ENCODE peak calls at places on chromosomes 6 and 20, in four cellular contexts. One of them, this sample, is unnamed.
A peak's percentile ranks its signal among the peaks of the same experiment; 100 is the strongest.

GRCh38 chr20:38034108-38034649 is 633 bp downstream of the RPRD1B start:
- DNase-seq in neural progenitor cell: no peak
- DNase-seq in lower lobe of right lung: no peak
- DNase-seq in mesenchymal stem cell: no peak
- DNase-seq in this sample: no peak

GRCh38 chr6:3356056-3356823 is 97.5 kb downstream of the PSMG4 start:
- DNase-seq in neural progenitor cell: peak; percentile 92
- DNase-seq in lower lobe of right lung: peak; percentile 79
- DNase-seq in mesenchymal stem cell: peak; percentile 71
- DNase-seq in this sample: peak; percentile 81

GRCh38 chr6:125984311-125984710 is 2.0 kb upstream of the TRMT11 start:
- DNase-seq in neural progenitor cell: no peak
- DNase-seq in lower lobe of right lung: no peak
- DNase-seq in mesenchymal stem cell: peak; percentile 60
- DNase-seq in this sample: no peak

GRCh38 chr6:113313841-113314240 is 543.3 kb upstream of the MARCKS start:
- DNase-seq in neural progenitor cell: no peak
- DNase-seq in lower lobe of right lung: no peak
- DNase-seq in mesenchymal stem cell: no peak
- DNase-seq in this sample: no peak

GRCh38 chr6:151959086-151959485 is 151.6 kb downstream of the ESR1 start:
- DNase-seq in neural progenitor cell: no peak
- DNase-seq in lower lobe of right lung: no peak
- DNase-seq in mesenchymal stem cell: no peak
- DNase-seq in this sample: no peak

GRCh38 chr6:96234476-96234875 is 218.7 kb downstream of the FUT9 start:
- DNase-seq in neural progenitor cell: no peak
- DNase-seq in lower lobe of right lung: no peak
- DNase-seq in mesenchymal stem cell: no peak
- DNase-seq in this sample: no peak

GRCh38 chr20:63081351-63081750 is 74.6 kb upstream of the BHLHE23 start:
- DNase-seq in neural progenitor cell: no peak
- DNase-seq in lower lobe of right lung: peak; percentile 13
- DNase-seq in mesenchymal stem cell: no peak
- DNase-seq in this sample: no peak

GRCh38 chr20:48008850-48009535 is 223.7 kb upstream of the SULF2 start:
- DNase-seq in neural progenitor cell: no peak
- DNase-seq in lower lobe of right lung: no peak
- DNase-seq in mesenchymal stem cell: no peak
- DNase-seq in this sample: no peak

GRCh38 chr20:49766979-49767419 is 45.6 kb upstream of the SLC9A8 start:
- DNase-seq in neural progenitor cell: no peak
- DNase-seq in lower lobe of right lung: no peak
- DNase-seq in mesenchymal stem cell: no peak
- DNase-seq in this sample: no peak

GRCh38 chr6:52522655-52523054 is 54.2 kb downstream of the TRAM2 start:
- DNase-seq in neural progenitor cell: no peak
- DNase-seq in lower lobe of right lung: no peak
- DNase-seq in mesenchymal stem cell: peak; percentile 58
- DNase-seq in this sample: no peak

GRCh38 chr6:116210750-116211425 is 43.0 kb downstream of the TSPYL4 start:
- DNase-seq in neural progenitor cell: no peak
- DNase-seq in lower lobe of right lung: no peak
- DNase-seq in mesenchymal stem cell: no peak
- DNase-seq in this sample: peak; percentile 49

GRCh38 chr6:15620616-15621015 is 42.2 kb downstream of the DTNBP1 start:
- DNase-seq in neural progenitor cell: peak; percentile 33
- DNase-seq in lower lobe of right lung: no peak
- DNase-seq in mesenchymal stem cell: no peak
- DNase-seq in this sample: no peak

GRCh38 chr6:46118836-46119235 is 11.0 kb upstream of the ENPP4 start:
- DNase-seq in neural progenitor cell: no peak
- DNase-seq in lower lobe of right lung: no peak
- DNase-seq in mesenchymal stem cell: no peak
- DNase-seq in this sample: no peak

GRCh38 chr6:85300581-85300980 is 149.3 kb upstream of the NT5E start:
- DNase-seq in neural progenitor cell: no peak
- DNase-seq in lower lobe of right lung: no peak
- DNase-seq in mesenchymal stem cell: no peak
- DNase-seq in this sample: no peak

GRCh38 chr20:60892095-60892813 is 359.8 kb upstream of the CDH4 start:
- DNase-seq in neural progenitor cell: no peak
- DNase-seq in lower lobe of right lung: no peak
- DNase-seq in mesenchymal stem cell: no peak
- DNase-seq in this sample: no peak

GRCh38 chr6:82704048-82704447 is 340.4 kb downstream of the TPBG start:
- DNase-seq in neural progenitor cell: no peak
- DNase-seq in lower lobe of right lung: no peak
- DNase-seq in mesenchymal stem cell: no peak
- DNase-seq in this sample: no peak

GRCh38 chr6:68497927-68498326 is 137.2 kb upstream of the ADGRB3 start:
- DNase-seq in neural progenitor cell: no peak
- DNase-seq in lower lobe of right lung: no peak
- DNase-seq in mesenchymal stem cell: no peak
- DNase-seq in this sample: no peak

GRCh38 chr6:124010574-124010973 is 206.9 kb downstream of the NKAIN2 start:
- DNase-seq in neural progenitor cell: no peak
- DNase-seq in lower lobe of right lung: no peak
- DNase-seq in mesenchymal stem cell: no peak
- DNase-seq in this sample: no peak

GRCh38 chr6:97049254-97050004 is 124.9 kb downstream of the KLHL32 start:
- DNase-seq in neural progenitor cell: no peak
- DNase-seq in lower lobe of right lung: no peak
- DNase-seq in mesenchymal stem cell: no peak
- DNase-seq in this sample: no peak

GRCh38 chr6:26536571-26537159 is 1.5 kb upstream of the HMGN4 start:
- DNase-seq in neural progenitor cell: peak; percentile 58
- DNase-seq in lower lobe of right lung: no peak
- DNase-seq in mesenchymal stem cell: peak; percentile 82
- DNase-seq in this sample: no peak

GRCh38 chr6:122798099-122798641 is 9.1 kb downstream of the SMPDL3A start:
- DNase-seq in neural progenitor cell: no peak
- DNase-seq in lower lobe of right lung: no peak
- DNase-seq in mesenchymal stem cell: peak; percentile 71
- DNase-seq in this sample: no peak

GRCh38 chr20:834151-834747 is 734 bp downstream of the FAM110A start:
- DNase-seq in neural progenitor cell: peak; percentile 31
- DNase-seq in lower lobe of right lung: no peak
- DNase-seq in mesenchymal stem cell: no peak
- DNase-seq in this sample: peak; percentile 39

GRCh38 chr6:14671261-14671681 is 553.7 kb downstream of the CD83 start:
- DNase-seq in neural progenitor cell: no peak
- DNase-seq in lower lobe of right lung: no peak
- DNase-seq in mesenchymal stem cell: peak; percentile 56
- DNase-seq in this sample: peak; percentile 35

DNA sequence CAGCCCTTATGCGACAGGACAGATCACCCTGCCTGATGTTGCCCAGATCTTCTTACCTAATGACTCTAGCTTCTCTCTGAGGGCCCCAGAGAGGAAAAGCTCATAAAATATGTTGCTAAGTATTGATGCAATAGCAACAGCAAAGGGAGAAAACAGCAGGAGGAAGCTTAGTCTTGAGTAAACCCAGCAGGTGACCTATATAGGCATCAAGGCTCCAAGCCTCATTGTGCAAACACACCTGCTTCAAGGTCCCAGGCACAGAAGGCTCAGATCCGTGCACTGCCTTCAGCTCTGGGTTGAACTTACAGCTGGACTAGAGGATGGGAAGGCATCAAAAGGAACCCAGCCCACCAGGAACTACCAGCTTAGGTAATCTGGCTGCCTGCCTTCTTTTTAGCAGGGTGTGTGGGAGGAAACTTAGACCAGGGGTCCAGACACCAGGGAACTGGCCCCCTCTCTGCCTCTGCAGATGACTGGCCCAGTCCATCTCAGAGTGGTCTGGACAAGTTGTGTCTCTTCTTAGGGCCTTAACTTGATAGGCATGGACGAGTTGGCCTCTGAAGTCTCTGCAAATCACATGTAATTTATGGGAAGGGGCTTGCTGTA is 34.4 kb downstream of the TGM3 start:
- DNase-seq in neural progenitor cell: no peak
- DNase-seq in lower lobe of right lung: no peak
- DNase-seq in mesenchymal stem cell: no peak
- DNase-seq in this sample: no peak
- H3K27ac ChIP-seq in neural progenitor cell: no peak overlapping the region
- H3K27ac ChIP-seq in lower lobe of right lung: no peak overlapping the region
- H3K27ac ChIP-seq in mesenchymal stem cell: no peak overlapping the region
- H3K27ac ChIP-seq in this sample: no peak overlapping the region

DNA sequence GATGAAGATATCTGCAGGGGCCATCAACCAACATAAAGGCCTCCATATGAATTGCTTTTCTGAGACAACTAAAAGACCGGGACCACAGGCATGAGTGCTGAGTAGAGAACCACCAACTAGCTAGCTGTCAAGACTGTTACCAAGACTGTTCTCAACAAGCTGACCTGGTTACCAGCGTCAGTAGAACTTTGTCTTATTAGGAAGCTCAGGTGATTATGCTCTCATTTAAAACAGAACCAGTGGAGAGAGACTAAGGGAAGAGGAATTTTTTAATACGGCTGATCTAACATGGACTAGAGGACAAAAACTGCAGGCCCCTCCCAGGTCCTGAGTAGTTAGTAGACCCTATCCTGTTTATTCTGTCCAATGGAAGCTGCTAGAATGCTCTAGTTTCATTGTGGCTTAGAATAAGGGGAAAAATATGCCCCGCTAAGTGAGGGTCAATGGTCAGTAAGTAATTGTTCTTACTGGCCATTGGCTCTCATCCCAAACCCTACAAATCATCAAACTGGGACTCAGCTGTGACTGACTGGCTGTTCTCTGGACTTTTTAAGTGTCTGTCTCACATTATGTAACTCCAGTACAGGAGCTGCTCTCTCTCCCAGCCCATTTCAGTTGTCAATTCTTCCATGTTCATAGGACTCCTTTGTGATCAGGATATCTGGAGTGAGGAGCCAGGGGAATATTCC is 3.8 kb upstream of the DYNLRB1 start:
- DNase-seq in neural progenitor cell: no peak
- DNase-seq in lower lobe of right lung: no peak
- DNase-seq in mesenchymal stem cell: peak; percentile 43
- DNase-seq in this sample: no peak
- H3K27ac ChIP-seq in neural progenitor cell: peak overlapping the region; percentile 42
- H3K27ac ChIP-seq in lower lobe of right lung: peak overlapping the region; percentile 2
- H3K27ac ChIP-seq in mesenchymal stem cell: peak overlapping the region; percentile 82
- H3K27ac ChIP-seq in this sample: peak overlapping the region; percentile 39

DNA sequence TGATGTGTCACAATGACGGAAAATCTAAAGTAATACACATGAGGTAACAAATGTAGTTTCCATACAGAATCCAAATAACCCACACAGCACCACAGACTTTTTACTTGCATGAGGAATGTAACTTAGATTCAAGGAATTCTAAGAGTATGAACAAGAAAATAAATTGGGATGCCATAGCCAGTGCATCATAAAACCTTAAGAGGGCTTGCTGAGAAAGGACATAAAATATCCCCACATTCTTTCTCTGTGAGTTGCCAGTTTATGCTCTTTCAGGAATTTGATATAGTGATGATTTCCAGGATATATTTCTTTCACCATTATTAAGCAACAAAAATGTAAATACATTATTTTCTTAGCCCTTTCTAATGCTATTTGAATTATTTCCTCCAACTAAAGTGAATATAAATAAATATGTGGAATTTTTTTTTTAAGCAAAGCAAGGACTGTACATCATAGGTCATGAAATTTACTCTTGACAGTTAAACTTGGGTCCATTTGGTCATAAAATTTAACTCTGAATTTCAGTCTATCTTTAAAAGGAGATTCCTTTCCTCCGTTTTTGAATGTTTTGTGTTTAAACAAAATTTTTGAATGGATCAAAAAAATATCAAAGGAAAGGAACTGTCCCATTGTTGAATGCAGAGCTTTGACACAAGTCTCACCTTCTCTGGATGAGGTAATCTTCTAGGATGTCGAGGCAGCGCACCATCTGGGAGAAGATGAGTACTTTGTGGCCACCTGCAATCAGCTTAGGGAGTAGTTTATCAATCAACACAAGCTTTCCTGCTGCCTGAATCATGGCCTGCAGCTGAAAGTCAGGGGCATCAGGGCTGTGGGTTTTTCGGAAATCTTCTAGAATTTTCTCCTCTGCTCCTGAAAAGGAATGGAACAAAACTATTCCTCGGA is 116.3 kb upstream of the EMILIN3 start:
- DNase-seq in neural progenitor cell: no peak
- DNase-seq in lower lobe of right lung: no peak
- DNase-seq in mesenchymal stem cell: peak; percentile 58
- DNase-seq in this sample: no peak
- H3K27ac ChIP-seq in neural progenitor cell: no peak overlapping the region
- H3K27ac ChIP-seq in lower lobe of right lung: no peak overlapping the region
- H3K27ac ChIP-seq in mesenchymal stem cell: peak overlapping the region; percentile 95
- H3K27ac ChIP-seq in this sample: no peak overlapping the region

DNA sequence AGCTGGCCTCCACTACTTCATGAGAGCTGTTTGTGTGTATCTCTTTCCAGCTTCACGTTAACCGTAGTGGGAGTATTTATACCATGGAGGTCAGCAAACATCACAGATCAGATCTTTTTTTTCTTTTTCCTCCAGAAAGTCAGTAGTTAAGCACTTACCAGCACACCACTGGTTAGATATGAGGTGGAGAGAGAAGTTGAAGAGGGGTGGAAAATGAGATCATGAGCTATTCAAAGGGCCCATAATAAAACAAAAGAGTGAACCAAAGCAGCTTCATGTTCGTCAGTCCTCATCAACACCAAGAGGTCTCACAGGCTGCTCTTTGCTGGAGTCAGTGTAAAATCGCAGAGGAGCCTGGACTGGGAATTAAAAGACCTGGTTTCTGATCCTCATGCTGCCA is 125.1 kb upstream of the SGK1 start:
- DNase-seq in neural progenitor cell: no peak
- DNase-seq in lower lobe of right lung: no peak
- DNase-seq in mesenchymal stem cell: no peak
- DNase-seq in this sample: no peak
- H3K27ac ChIP-seq in neural progenitor cell: no peak overlapping the region
- H3K27ac ChIP-seq in lower lobe of right lung: no peak overlapping the region
- H3K27ac ChIP-seq in mesenchymal stem cell: no peak overlapping the region
- H3K27ac ChIP-seq in this sample: no peak overlapping the region

GRCh38 chr6:8845691-8846090 is 410.3 kb upstream of the SLC35B3 start:
- DNase-seq in neural progenitor cell: no peak
- DNase-seq in lower lobe of right lung: no peak
- DNase-seq in mesenchymal stem cell: no peak
- DNase-seq in this sample: no peak
- H3K27ac ChIP-seq in neural progenitor cell: no peak overlapping the region
- H3K27ac ChIP-seq in lower lobe of right lung: no peak overlapping the region
- H3K27ac ChIP-seq in mesenchymal stem cell: no peak overlapping the region
- H3K27ac ChIP-seq in this sample: no peak overlapping the region

GRCh38 chr6:132190815-132191175 is 210.5 kb downstream of the MOXD1 start:
- DNase-seq in neural progenitor cell: no peak
- DNase-seq in lower lobe of right lung: no peak
- DNase-seq in mesenchymal stem cell: peak; percentile 61
- DNase-seq in this sample: no peak

GRCh38 chr6:132192646-132193045 is 208.6 kb downstream of the MOXD1 start:
- DNase-seq in neural progenitor cell: no peak
- DNase-seq in lower lobe of right lung: no peak
- DNase-seq in mesenchymal stem cell: no peak
- DNase-seq in this sample: no peak

GRCh38 chr6:132188865-132189264 is 212.4 kb downstream of the MOXD1 start:
- DNase-seq in neural progenitor cell: no peak
- DNase-seq in lower lobe of right lung: no peak
- DNase-seq in mesenchymal stem cell: peak; percentile 66
- DNase-seq in this sample: no peak

GRCh38 chr6:132194529-132194928 is 206.7 kb downstream of the MOXD1 start:
- DNase-seq in neural progenitor cell: no peak
- DNase-seq in lower lobe of right lung: no peak
- DNase-seq in mesenchymal stem cell: no peak
- DNase-seq in this sample: no peak

GRCh38 chr6:132190097-132190814 is 211.0 kb downstream of the MOXD1 start:
- DNase-seq in neural progenitor cell: no peak
- DNase-seq in lower lobe of right lung: no peak
- DNase-seq in mesenchymal stem cell: peak; percentile 69
- DNase-seq in this sample: no peak
- H3K27ac ChIP-seq in neural progenitor cell: no peak overlapping the region
- H3K27ac ChIP-seq in lower lobe of right lung: no peak overlapping the region
- H3K27ac ChIP-seq in mesenchymal stem cell: peak overlapping the region; percentile 64
- H3K27ac ChIP-seq in this sample: no peak overlapping the region

GRCh38 chr20:4108495-4109306 is 93.3 kb upstream of the RNF24 start:
- DNase-seq in neural progenitor cell: peak; percentile 88
- DNase-seq in lower lobe of right lung: no peak
- DNase-seq in mesenchymal stem cell: peak; percentile 86
- DNase-seq in this sample: peak; percentile 77
- H3K27ac ChIP-seq in neural progenitor cell: no peak overlapping the region
- H3K27ac ChIP-seq in lower lobe of right lung: no peak overlapping the region
- H3K27ac ChIP-seq in mesenchymal stem cell: no peak overlapping the region
- H3K27ac ChIP-seq in this sample: no peak overlapping the region